ENCODE peak calls at places on chromosomes 6 and 20, in ten cellular contexts. U, H, J, I, Y, N, T, Z, G and F are unnamed samples. For H3K4me1, the result is how much of the 10 kb centered on the place peaks cover.

GRCh38 chr6:42017021-42017643 is 33.2 kb upstream of the TAF8 start:
- DNase-seq in G (no peak), N (peak), Z (no peak), Y (no peak), T (no peak), H (no peak), J (peak), U (no peak), I (no peak), F (no peak)

GRCh38 chr6:148251891-148252290 is 90.7 kb upstream of the SASH1 start:
- DNase-seq in Z (no peak), I (no peak), N (no peak), Y (no peak), H (no peak), U (no peak), G (no peak), T (no peak), J (peak), F (no peak)

GRCh38 chr20:22763257-22763906 is 179.0 kb upstream of the FOXA2 start:
- DNase-seq in Y (no peak), N (no peak), Z (peak), T (peak), I (no peak), J (no peak), G (no peak), H (no peak), U (peak), F (no peak)

GRCh38 chr20:53493201-53493908 is 100.3 kb downstream of the ZNF217 start:
- DNase-seq in Z (no peak), N (no peak), H (no peak), J (no peak), I (no peak), G (no peak), U (no peak), Y (no peak), T (no peak), F (no peak)

GRCh38 chr20:45432294-45432693 is 16.4 kb downstream of the PIGT start:
- DNase-seq in Y (no peak), N (no peak), I (no peak), H (no peak), Z (no peak), U (no peak), J (no peak), G (no peak), T (no peak), F (no peak)

GRCh38 chr20:23106271-23106851 is 20.2 kb upstream of the CD93 start:
- DNase-seq in Y (no peak), H (no peak), U (no peak), Z (no peak), J (peak), I (no peak), T (no peak), G (no peak), N (peak), F (no peak)

GRCh38 chr6:128174724-128175123 is 273.9 kb upstream of the THEMIS start:
- DNase-seq in I (no peak), T (no peak), N (no peak), Z (no peak), H (no peak), G (no peak), J (no peak), U (no peak), Y (no peak), F (no peak)

GRCh38 chr6:11779308-11780096 is 899 bp upstream of the ADTRP start:
- DNase-seq in I (no peak), N (no peak), U (no peak), H (no peak), Y (peak), T (no peak), Z (no peak), G (no peak), J (no peak), F (no peak)

GRCh38 chr20:49372095-49372734 is 94.4 kb upstream of the ZNFX1 start:
- DNase-seq in I (no peak), H (no peak), Y (no peak), Z (no peak), G (no peak), T (no peak), J (no peak), N (no peak), U (no peak), F (no peak)

GRCh38 chr6:157228421-157229218 is 94.7 kb downstream of the TMEM242 start:
- DNase-seq in Z (peak), I (peak), Y (no peak), U (peak), H (peak), G (peak), T (no peak), N (peak), J (no peak), F (no peak)

GRCh38 chr6:322940-323729 is 30.8 kb downstream of the DUSP22 start:
- DNase-seq in G (no peak), U (no peak), T (no peak), J (no peak), N (no peak), I (no peak), H (no peak), Y (no peak), Z (no peak), F (no peak)

GRCh38 chr20:20078041-20078440 is 25.7 kb downstream of the CFAP61 start:
- DNase-seq in Z (no peak), T (no peak), U (no peak), I (no peak), H (no peak), N (no peak), J (no peak), Y (no peak), G (no peak), F (no peak)

GRCh38 chr6:27531772-27532459 is 59.0 kb upstream of the ZNF184 start:
- DNase-seq in J (no peak), G (no peak), I (no peak), Z (no peak), T (peak), U (no peak), N (no peak), H (no peak), Y (no peak), F (no peak)

GRCh38 chr20:47535088-47535487 is 33.4 kb downstream of the NCOA3 start:
- DNase-seq in Y (no peak), Z (no peak), H (peak), J (no peak), U (no peak), I (no peak), G (no peak), N (no peak), T (no peak), F (no peak)

GRCh38 chr6:6565488-6565887 is 23.0 kb upstream of the LY86 start:
- DNase-seq in Z (no peak), N (no peak), J (no peak), T (no peak), G (no peak), I (no peak), Y (no peak), U (no peak), H (no peak), F (no peak)

GRCh38 chr6:170230520-170231390 is 60.1 kb downstream of the DLL1 start:
- DNase-seq in I (no peak), Y (no peak), G (peak), H (no peak), J (no peak), T (no peak), U (no peak), N (no peak), Z (peak), F (no peak)

GRCh38 chr6:89275900-89276299 is 39.2 kb downstream of the GABRR2 start:
- DNase-seq in H (no peak), Y (no peak), U (no peak), N (no peak), Z (no peak), T (no peak), G (no peak), J (no peak), I (no peak), F (no peak)

GRCh38 chr6:149717255-149717587 is 680 bp downstream of the LATS1 start:
- DNase-seq in T (no peak), Z (no peak), U (no peak), H (no peak), I (no peak), J (no peak), Y (no peak), N (no peak), G (no peak), F (no peak)

GRCh38 chr6:144285798-144286502 is 815 bp downstream of the UTRN start:
- DNase-seq in Y (peak), I (peak), T (no peak), J (peak), Z (peak), N (peak), G (peak), U (peak), H (no peak), F (peak)

GRCh38 chr20:61950631-61951010 is 115.1 kb downstream of the TAF4 start:
- DNase-seq in I (no peak), J (no peak), G (peak), H (no peak), Z (peak), Y (no peak), U (peak), N (no peak), T (no peak), F (no peak)

GRCh38 chr6:129393659-129394058 is 316.3 kb downstream of the ARHGAP18 start:
- DNase-seq in T (no peak), G (no peak), Z (no peak), U (no peak), Y (no peak), J (no peak), I (no peak), H (no peak), N (no peak), F (no peak)

GRCh38 chr6:48986803-48987202 is 476.2 kb downstream of the MMUT start:
- DNase-seq in H (no peak), U (no peak), T (no peak), Z (no peak), J (no peak), G (no peak), I (no peak), N (no peak), Y (no peak), F (no peak)

GRCh38 chr20:20358801-20359200 is 9.1 kb upstream of the INSM1 start:
- DNase-seq in N (no peak), Z (no peak), I (no peak), T (no peak), H (no peak), U (no peak), G (no peak), J (no peak), Y (no peak), F (no peak)

GRCh38 chr6:160791459-160791858 is 89.4 kb downstream of the PLG start:
- DNase-seq in Z (no peak), H (no peak), G (no peak), U (no peak), I (no peak), T (peak), J (no peak), Y (no peak), N (no peak), F (no peak)

GRCh38 chr6:150924808-150925654 is 59.5 kb downstream of the MTHFD1L start:
- DNase-seq in Z (no peak), J (peak), G (no peak), H (no peak), I (peak), Y (no peak), U (no peak), N (no peak), T (no peak), F (no peak)

GRCh38 chr20:48656120-48656519 is 171.7 kb downstream of the PREX1 start:
- DNase-seq in G (no peak), T (no peak), H (no peak), I (no peak), Y (no peak), Z (no peak), J (no peak), N (no peak), U (no peak), F (no peak)

GRCh38 chr20:63737940-63738686 is 1.5 kb upstream of the SLC2A4RG start:
- DNase-seq in I (no peak), Y (peak), U (peak), N (no peak), J (no peak), T (no peak), Z (peak), H (no peak), G (peak), F (peak)

GRCh38 chr6:39314273-39314790 is at the start of gene KCNK17:
- DNase-seq in G (peak), I (no peak), Z (no peak), Y (no peak), H (no peak), U (no peak), T (no peak), N (no peak), J (no peak), F (no peak)
- H3K4me1 ChIP-seq in G (under half), I (under half), Z (under half), Y (under half), H (under half), U (under half), T (under half), N (under half), J (under half), F (under half)

GRCh38 chr6:15423286-15423957 is 177.6 kb downstream of the JARID2 start:
- DNase-seq in U (no peak), N (no peak), Z (no peak), H (no peak), J (no peak), T (no peak), Y (no peak), G (no peak), I (no peak), F (no peak)
- H3K27ac ChIP-seq in U (no peak), N (no peak), Z (no peak), H (no peak), J (no peak), T (no peak), Y (no peak), G (no peak), I (no peak), F (no peak)

GRCh38 chr6:14466278-14466677 is 348.7 kb downstream of the CD83 start:
- DNase-seq in H (no peak), J (peak), U (no peak), T (no peak), N (no peak), G (no peak), Y (no peak), Z (no peak), I (no peak), F (no peak)
- H3K4me3 ChIP-seq in H (no peak), J (no peak), U (no peak), T (no peak), N (no peak), G (no peak), Y (no peak), Z (no peak), I (no peak), F (no peak)

GRCh38 chr6:34144581-34145160 is 1.2 kb downstream of the GRM4 start:
- DNase-seq in T (no peak), J (no peak), H (no peak), Y (peak), N (no peak), I (no peak), Z (peak), G (no peak), U (no peak), F (no peak)

GRCh38 chr6:34142599-34142998 is 3.3 kb downstream of the GRM4 start:
- DNase-seq in U (no peak), H (no peak), G (peak), Z (peak), T (no peak), I (no peak), N (no peak), J (no peak), Y (peak), F (no peak)

GRCh38 chr6:34145161-34146020 is 496 bp downstream of the GRM4 start:
- DNase-seq in I (no peak), G (no peak), N (no peak), Z (peak), H (peak), J (peak), Y (peak), T (no peak), U (no peak), F (peak)

GRCh38 chr6:34143196-34143883 is 2.5 kb downstream of the GRM4 start:
- DNase-seq in H (no peak), N (no peak), U (no peak), T (no peak), Z (peak), J (no peak), Y (peak), G (peak), I (no peak), F (peak)

DNA sequence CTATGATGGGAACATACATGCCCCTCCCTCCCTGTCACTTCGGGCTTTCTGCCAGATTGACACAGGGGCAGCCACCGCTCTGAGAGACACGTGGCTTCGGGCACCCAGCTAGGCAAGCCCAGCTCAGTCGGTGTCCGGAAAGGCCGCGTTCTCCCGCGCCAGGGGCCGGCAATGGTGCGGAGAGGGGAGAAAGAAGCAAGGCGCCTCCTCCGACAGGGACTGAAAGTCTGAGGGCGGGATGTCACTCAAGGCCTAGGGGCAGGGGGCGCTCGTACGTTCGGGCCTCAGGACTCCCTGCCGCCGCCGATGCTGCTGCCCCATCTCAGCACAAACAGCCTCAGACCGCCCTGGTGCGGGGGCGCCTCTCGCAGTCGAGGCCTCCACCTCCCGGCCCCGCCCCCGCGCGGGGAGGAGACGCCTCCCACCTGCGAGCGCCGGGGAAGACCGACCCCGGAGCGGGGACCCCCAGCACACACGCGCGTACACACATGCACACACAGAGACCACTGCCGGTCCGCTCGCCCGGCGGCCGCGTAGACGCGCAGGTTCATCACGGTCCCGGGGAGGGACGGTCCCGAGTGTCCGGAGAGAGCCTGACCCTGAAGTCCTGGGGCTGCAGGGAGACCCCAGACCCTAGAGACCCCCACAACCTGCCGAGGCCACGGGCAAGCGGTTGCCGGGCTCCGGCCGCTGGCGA is 1.9 kb downstream of the GRM4 start:
- DNase-seq in Y (no peak), T (no peak), H (peak), N (peak), J (no peak), I (no peak), Z (peak), G (peak), U (no peak), F (peak)
- H3K4me1 ChIP-seq in Y (under half), T (under half), H (under half), N (under half), J (under half), I (under half), Z (under half), G (under half), U (under half), F (under half)

DNA sequence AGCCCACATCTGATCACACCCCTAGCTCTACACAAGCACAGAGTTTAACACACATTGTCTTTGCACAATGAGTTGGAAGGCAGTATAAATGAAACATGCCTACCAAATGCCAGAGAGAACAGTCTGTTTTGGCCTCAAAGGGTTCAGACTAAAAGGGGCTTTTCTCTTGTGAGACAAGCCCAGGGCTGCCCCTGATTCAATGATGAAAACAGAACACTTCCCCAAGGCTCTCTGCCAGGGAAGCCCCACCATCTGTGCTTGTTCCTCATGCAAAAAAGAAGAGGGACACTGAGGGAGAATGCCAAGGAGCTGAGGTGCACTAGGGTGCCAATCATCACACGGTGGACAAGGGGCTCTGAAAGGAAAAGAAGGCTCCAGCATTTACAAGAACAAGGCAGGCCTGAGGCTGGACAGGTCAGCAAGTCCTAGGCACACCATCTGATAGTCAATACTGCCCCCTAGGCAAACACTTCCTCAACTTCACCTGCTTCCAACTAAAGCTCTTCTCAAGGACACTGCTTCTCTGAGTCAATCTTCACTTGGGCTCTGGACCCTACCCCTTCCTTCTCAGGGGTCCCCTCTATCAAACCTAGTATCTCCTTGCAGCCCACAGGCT is 37.5 kb upstream of the SLC4A11 start:
- DNase-seq in H (peak), N (peak), G (no peak), Y (no peak), Z (no peak), I (no peak), T (peak), J (peak), U (no peak), F (no peak)
- H3K27ac ChIP-seq in H (no peak), N (no peak), G (no peak), Y (no peak), Z (no peak), I (no peak), T (no peak), J (no peak), U (no peak), F (no peak)

DNA sequence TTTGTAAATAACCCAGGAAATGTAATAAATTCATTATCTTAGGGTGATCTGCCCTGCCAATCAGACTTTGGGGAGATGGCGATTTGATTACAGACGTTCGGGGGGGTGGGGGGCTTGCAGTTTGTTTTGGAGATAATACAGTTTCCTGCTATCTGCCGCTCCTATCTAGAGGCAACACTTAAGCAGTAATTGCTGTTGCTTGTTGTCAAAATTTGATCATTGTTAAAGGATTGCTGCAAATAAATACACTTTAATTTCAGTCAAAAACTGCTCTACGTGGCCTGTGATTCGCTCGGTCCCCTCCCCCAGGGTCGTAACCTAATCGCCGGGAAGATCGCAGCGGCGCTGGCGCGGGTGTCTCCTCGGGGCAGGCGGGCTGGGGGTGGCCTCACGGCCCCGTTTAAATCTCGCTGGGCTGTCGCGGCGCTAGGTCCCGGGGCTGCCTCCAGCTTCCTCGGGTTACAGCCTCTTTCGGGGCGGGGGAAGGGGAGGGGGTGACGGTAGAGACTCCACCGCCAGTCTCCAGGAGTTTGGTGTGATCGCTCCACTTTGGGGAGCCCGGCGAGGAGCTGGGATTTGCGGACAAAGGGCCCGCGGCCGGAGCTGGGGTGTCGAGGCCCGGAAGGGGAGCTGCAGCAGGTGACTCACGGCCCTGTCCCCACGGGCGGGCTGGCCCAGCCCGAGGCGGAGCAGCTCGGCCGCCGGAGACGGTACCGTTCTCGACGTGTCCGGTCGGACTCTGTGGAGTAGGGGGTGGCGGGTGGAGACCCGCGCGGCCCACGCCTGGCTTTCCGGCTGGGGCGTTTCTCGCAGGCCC is 4.1 kb downstream of the FOXC1 start:
- DNase-seq in Y (no peak), T (no peak), N (no peak), G (peak), J (peak), U (peak), I (no peak), H (no peak), Z (peak), F (no peak)
- H3K4me3 ChIP-seq in Y (peak), T (peak), N (no peak), G (no peak), J (peak), U (peak), I (peak), H (no peak), Z (peak), F (no peak)